ENCODE peak calls at places on chromosomes 13 and 19, in four cellular contexts. P is ovary, K is GM23338, O is lung. E is an unnamed sample. For H3K27me3 and H3K36me3, the result is how much of the 10 kb centered on the place peaks cover.

GRCh38 chr19:54190942-54191670 is at the start of gene TSEN34:
- DNase-seq in O (peak), P (peak), K (peak), E (peak)

GRCh38 chr19:7196721-7197168 is 97.5 kb downstream of the INSR start:
- DNase-seq in K (no peak), O (no peak), P (no peak), E (no peak)

GRCh38 chr13:31890946-31891345 is 140.6 kb upstream of the FRY start:
- DNase-seq in O (no peak), K (no peak), P (no peak), E (no peak)

GRCh38 chr13:95896302-95896701 is 156.9 kb downstream of the UGGT2 start:
- DNase-seq in K (no peak), P (no peak), O (no peak), E (no peak)

GRCh38 chr13:60120617-60121016 is 43.1 kb downstream of the DIAPH3 start:
- DNase-seq in K (no peak), O (no peak), P (no peak), E (no peak)

GRCh38 chr19:51295382-51296126 is 15.9 kb upstream of the IGLON5 start:
- DNase-seq in K (peak), O (no peak), P (no peak), E (peak)

GRCh38 chr13:43573361-43573740 is 213.4 kb downstream of the ENOX1 start:
- DNase-seq in O (no peak), K (peak), P (no peak), E (no peak)

GRCh38 chr19:55552620-55553019 is 7.3 kb upstream of the SBK3 start:
- DNase-seq in K (no peak), O (no peak), P (no peak), E (peak)

GRCh38 chr13:20387441-20387971 is 138.2 kb downstream of the CRYL1 start:
- DNase-seq in K (no peak), O (no peak), P (no peak), E (no peak)

GRCh38 chr13:46577656-46578589 is 25.0 kb downstream of the LRCH1 start:
- DNase-seq in P (no peak), O (no peak), K (no peak), E (no peak)

GRCh38 chr19:54393381-54393780 is 21.9 kb upstream of the TTYH1 start:
- DNase-seq in O (no peak), K (no peak), P (no peak), E (no peak)

GRCh38 chr19:3985643-3986259 is 488 bp upstream of the EEF2 start:
- DNase-seq in P (no peak), O (no peak), K (no peak), E (peak)

GRCh38 chr19:27779953-27780352 is 1433.0 kb downstream of the UQCRFS1 start:
- DNase-seq in K (no peak), P (no peak), O (no peak), E (no peak)

GRCh38 chr13:87089391-87089790 is 581.8 kb upstream of the SLITRK5 start:
- DNase-seq in K (peak), O (no peak), P (no peak), E (no peak)

GRCh38 chr13:21033866-21034601 is 27.4 kb downstream of the LATS2 start:
- DNase-seq in O (peak), P (no peak), K (no peak), E (no peak)

GRCh38 chr19:38904463-38905185 is 4.9 kb downstream of the NFKBIB start:
- DNase-seq in P (no peak), O (no peak), K (no peak), E (peak)

GRCh38 chr19:18815673-18816072 is 16.1 kb upstream of the UPF1 start:
- DNase-seq in P (no peak), K (no peak), O (no peak), E (no peak)

GRCh38 chr13:97058417-97058816 is 64.1 kb upstream of the OXGR1 start:
- DNase-seq in K (no peak), P (no peak), O (no peak), E (no peak)

GRCh38 chr13:111011899-111012298 is 97.0 kb upstream of the ANKRD10 start:
- DNase-seq in O (no peak), K (no peak), P (no peak), E (no peak)

GRCh38 chr19:14410775-14411134 is 8.4 kb downstream of the DDX39A start:
- DNase-seq in O (no peak), P (no peak), K (no peak), E (peak)

GRCh38 chr13:26474286-26474685 is 83.2 kb upstream of the WASF3 start:
- DNase-seq in P (no peak), O (no peak), K (no peak), E (no peak)

DNA sequence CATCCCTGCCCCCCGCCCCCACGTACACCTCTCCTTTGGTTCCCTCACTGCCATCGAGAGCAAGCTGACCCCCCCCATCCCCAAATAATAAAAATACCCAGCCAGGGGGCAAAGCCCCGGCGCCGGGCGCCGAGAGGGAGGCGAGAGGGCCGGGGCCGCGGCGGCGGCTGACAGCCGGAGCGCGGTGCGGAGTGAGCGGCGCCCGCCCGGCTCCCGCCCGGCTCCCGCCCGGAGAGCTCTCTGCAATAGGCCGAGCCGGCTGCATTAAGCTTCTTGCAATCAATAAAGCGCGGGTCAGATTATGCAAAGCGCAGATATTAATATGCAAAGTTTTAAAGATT is 40.9 kb downstream of the DEDD2 start:
- DNase-seq in O (no peak), P (peak), K (peak), E (peak)
- H3K4me3 ChIP-seq in O (no peak), P (peak), K (peak), E (peak)

DNA sequence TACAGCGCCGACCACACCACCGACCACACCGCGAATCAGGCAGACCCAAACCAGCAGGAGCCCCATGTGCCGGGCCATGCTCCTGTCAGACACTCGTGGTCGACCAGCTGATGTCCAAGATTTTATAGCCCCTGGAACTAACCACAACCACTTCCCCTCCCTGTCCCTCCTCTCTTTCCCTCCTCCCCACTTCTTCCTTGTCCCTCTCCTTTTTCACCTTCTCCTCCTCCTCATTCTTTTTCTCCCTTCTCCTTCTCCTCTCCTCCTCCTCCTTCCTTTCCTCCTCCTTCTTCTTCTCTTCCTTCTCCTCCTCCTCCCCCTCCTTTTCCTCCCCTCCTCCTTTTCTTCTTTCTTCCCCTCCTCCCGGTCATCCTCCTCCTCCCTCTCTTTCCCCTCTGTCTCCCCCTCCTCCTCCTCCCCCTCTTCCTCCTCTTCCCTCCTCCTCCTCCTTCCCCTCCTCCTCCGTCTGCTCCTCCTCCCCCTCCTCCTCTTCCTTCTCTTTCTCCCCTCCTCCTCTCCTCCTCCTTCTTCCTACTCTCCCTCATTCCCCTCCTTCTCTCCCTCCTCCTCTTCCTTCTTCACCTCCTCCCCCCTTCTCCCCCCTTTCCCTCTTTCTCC is 670 bp downstream of the BSPH1 start:
- DNase-seq in O (no peak), K (no peak), P (no peak), E (no peak)
- H3K27me3 ChIP-seq in O (under half), K (under half), P (under half), E (under half)

GRCh38 chr19:31416548-31416947 is 67.3 kb upstream of the TSHZ3 start:
- DNase-seq in O (no peak), K (no peak), P (no peak), E (no peak)
- H3K36me3 ChIP-seq in O (under half), K (under half), P (under half), E (under half)

GRCh38 chr19:12967907-12968306 is 1.5 kb upstream of the DAND5 start:
- DNase-seq in O (no peak), P (no peak), K (no peak), E (no peak)

GRCh38 chr19:12970070-12970820 is 869 bp downstream of the DAND5 start:
- DNase-seq in P (no peak), O (no peak), K (no peak), E (no peak)

GRCh38 chr19:12969292-12969988 is at the start of gene DAND5:
- DNase-seq in P (no peak), O (no peak), K (peak), E (no peak)

GRCh38 chr19:12965812-12966135 is 3.6 kb upstream of the DAND5 start:
- DNase-seq in K (no peak), O (no peak), P (no peak), E (no peak)

DNA sequence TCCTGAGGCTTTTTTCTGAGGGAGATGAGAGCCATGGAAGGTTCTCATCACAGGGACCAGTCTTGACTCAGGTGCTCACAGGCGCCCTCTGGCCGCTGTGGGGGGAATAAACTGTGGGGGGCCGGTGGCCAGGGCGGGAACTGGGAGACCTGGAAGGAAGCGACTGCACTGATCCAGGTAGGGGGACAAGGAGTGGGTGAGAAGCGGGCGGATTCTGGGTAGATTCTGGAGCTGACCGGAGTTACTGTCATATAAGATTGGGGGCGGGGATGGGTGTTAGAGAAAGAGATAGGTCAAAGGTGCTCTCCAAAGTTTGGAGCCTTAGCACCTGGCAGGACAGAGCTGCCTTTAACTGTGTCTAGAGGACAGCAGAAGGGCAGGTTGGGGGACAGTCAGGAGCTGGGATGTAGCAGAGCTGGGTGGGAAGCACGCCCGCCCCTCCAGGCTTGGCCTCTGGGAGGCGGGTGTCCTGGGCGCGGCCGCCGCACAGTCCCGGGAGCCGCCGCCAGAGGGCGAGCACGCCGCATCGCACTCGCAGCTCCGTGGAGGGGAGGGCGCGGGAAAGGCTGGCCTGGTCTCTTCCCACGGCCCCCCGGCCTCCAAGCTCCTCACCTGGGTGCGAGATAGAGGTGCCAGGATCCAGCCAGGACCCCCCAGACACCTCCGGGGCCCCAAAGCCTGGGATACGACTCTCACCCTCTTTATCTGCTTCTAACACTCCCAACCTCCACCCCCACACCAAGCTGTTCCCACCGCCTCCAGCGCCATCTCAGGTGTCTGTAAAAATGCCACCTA is 4.2 kb upstream of the DAND5 start:
- DNase-seq in K (peak), P (peak), O (peak), E (peak)
- H3K4me3 ChIP-seq in K (peak), P (peak), O (no peak), E (peak)

DNA sequence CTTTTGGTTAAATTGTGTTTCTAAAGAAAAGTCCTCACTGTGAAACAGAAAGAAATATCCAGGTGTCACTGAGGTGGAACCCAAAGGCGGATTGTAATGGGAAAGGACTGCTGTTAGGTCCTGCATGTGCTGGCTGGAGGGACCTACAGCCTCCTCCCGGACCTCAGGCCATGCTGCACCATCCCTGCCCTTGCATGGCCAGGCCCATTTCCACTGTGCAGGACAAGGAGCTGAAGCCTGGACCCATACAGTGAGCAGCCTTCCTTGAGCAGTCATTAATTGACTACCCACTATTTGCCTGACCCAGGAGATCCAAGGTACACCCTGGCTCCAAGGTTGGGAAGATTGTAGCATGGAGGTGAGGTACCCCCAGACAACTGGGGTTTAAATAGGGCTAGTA is 17.6 kb downstream of the VSTM2B start:
- DNase-seq in P (no peak), O (no peak), K (no peak), E (no peak)
- H3K27me3 ChIP-seq in P (under half), O (under half), K (under half), E (under half)

GRCh38 chr19:52648336-52648990 is 10.3 kb upstream of the ZNF83 start:
- DNase-seq in K (no peak), O (no peak), P (no peak), E (no peak)
- H3K36me3 ChIP-seq in K (under half), O (under half), P (under half), E (under half)

GRCh38 chr13:51644649-51645048 is 60.4 kb downstream of the WDFY2 start:
- DNase-seq in O (no peak), P (no peak), K (no peak), E (no peak)
- H3K4me3 ChIP-seq in O (no peak), P (no peak), K (peak), E (no peak)

DNA sequence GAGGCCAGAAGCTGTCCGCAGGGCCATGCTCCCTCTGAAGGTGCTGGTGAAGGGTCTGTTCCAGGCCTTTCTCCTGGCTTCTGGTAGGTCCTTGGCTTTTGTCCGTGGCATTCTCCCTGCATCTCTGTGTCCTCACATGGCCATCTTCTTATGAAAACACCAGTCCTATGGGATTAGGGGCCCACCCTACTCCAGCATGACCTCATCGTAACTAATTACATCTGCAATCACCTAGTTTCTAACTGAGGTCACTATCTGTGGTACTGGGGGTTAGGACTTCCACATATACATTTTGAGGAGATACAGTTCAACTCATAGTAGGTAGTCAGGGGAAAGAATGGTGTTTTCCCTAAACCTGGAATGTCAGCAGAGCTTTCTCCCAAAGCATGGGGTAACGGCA is 3.1 kb downstream of the C13orf42 start:
- DNase-seq in K (no peak), O (no peak), P (no peak), E (no peak)
- H3K27me3 ChIP-seq in K (under half), O (under half), P (under half), E (under half)

GRCh38 chr19:46725859-46726393 is 9.0 kb upstream of the PRKD2 start:
- DNase-seq in P (no peak), K (no peak), O (no peak), E (peak)
- H3K36me3 ChIP-seq in P (under half), K (under half), O (half or more), E (half or more)

DNA sequence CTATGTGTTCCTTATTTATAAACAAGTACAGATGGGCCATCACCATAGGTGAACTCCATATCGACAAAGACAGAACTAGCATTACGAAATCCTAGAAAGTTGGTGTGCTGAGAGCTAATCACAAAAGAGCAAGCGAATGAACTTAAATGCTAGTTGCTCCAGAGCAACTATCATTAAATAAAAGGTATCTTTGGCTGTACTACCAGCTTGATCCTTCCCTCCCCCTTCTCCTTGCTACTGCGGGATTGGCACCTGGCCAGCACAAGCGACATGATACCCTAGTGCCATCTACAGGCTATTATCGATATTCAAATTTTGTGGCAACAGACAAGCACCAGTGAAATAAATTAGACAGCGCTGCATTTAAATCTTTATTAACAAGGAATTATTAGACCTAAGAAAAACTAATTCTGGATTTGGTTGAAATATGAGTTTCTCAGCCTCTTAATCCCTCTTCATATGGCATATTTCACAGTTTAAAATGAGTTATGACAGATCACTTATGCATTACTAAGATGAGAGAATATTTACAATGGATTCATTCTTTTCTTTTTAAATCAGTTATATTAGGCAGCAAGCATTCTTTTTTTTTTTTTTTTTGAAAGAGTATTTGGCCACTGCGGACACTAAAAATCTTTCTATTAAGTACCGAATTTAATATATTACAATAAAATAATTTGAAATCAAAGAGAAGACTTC is 5.8 kb downstream of the PCDH9 start:
- DNase-seq in O (peak), K (peak), P (peak), E (peak)
- H3K4me3 ChIP-seq in O (no peak), K (no peak), P (no peak), E (no peak)